ENCODE peak calls at places on chromosomes 11 and 22, in eight cellular contexts. M, K, F, C, G, T, D and N are unnamed samples.

GRCh38 chr11:74354036-74354435 is 42.6 kb upstream of the P4HA3 start:
- DNase-seq in M (peak), K (no peak), F (no peak), C (no peak), G (no peak), T (no peak), D (no peak), N (no peak)

GRCh38 chr22:46747646-46748045 is 9.6 kb upstream of the CERK start:
- DNase-seq in M (no peak), K (no peak), F (no peak), C (no peak), G (no peak), T (no peak), D (no peak), N (no peak)

GRCh38 chr11:130872961-130873360 is 43.3 kb downstream of the SNX19 start:
- DNase-seq in M (no peak), K (peak), F (no peak), C (no peak), G (no peak), T (no peak), D (peak), N (no peak)

GRCh38 chr11:69309800-69310280 is 15.9 kb downstream of the MYEOV start:
- DNase-seq in M (peak), K (no peak), F (no peak), C (no peak), G (no peak), T (no peak), D (no peak), N (no peak)

GRCh38 chr11:10390375-10390774 is 64.7 kb upstream of the AMPD3 start:
- DNase-seq in M (no peak), K (peak), F (no peak), C (no peak), G (no peak), T (no peak), D (peak), N (no peak)

GRCh38 chr11:67071420-67072284 is 15.0 kb downstream of the RHOD start:
- DNase-seq in M (peak), K (peak), F (no peak), C (peak), G (peak), T (peak), D (peak), N (peak)

GRCh38 chr11:34194576-34195335 is 89.3 kb downstream of the NAT10 start:
- DNase-seq in M (peak), K (no peak), F (no peak), C (peak), G (no peak), T (no peak), D (no peak), N (no peak)

GRCh38 chr11:120778692-120779490 is 245.0 kb upstream of the TBCEL start:
- DNase-seq in M (no peak), K (no peak), F (no peak), C (no peak), G (no peak), T (no peak), D (no peak), N (no peak)

GRCh38 chr11:79265756-79266322 is 175.0 kb downstream of the TENM4 start:
- DNase-seq in M (no peak), K (no peak), F (no peak), C (no peak), G (no peak), T (no peak), D (no peak), N (peak)

DNA sequence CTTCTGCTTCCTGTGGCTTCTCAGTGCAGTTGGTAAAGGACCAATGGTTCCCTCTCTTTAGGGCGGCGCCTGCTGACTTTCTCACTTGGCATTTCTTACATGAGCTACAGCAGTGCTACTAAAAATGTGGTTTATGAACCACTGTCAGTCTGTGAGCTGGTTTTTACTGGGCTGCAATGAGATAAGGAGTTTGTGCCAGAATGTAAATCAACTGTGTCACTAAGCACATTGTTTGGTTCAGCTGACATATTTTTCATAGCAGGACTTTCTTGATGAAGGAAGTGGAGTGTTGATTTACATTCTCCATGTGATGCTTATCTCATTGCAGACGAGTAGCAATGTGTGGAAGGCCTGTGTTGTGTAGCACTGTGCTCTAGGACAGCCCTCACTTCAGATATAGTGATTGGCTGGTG is 463.3 kb downstream of the SOX6 start:
- DNase-seq in M (peak), K (no peak), F (no peak), C (no peak), G (no peak), T (no peak), D (peak), N (peak)
- TF ChIP-seq EZH2phosphoT487 in M (no peak), K (no peak), F (no peak), C (no peak), G (no peak), T (no peak), D (no peak), N (no peak)

GRCh38 chr11:2436013-2436520 is 8.2 kb downstream of the TRPM5 start:
- DNase-seq in M (no peak), K (no peak), F (no peak), C (no peak), G (no peak), T (no peak), D (no peak), N (no peak)
- TF ChIP-seq EZH2phosphoT487 in M (no peak), K (no peak), F (no peak), C (no peak), G (no peak), T (no peak), D (no peak), N (no peak)

DNA sequence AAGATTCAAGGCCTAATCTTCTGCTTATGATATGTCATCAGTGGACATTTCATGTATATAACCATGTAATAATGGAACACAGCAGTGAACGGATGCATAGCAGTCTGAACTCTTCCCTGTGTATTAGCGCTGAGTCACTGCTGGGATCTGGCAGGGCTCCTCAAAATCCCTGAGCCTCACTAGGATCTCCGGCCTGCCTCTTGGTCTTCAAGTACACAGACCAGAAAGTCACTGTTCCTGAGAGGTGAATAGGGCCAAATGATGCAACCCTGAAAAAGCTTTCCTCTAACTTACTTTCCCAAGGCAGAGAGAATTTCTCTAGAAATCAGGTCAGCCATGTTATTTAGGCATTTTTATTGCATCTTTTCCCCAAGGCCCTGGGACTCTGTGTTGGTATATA is 35.0 kb downstream of the POU2AF1 start:
- DNase-seq in M (no peak), K (peak), F (no peak), C (no peak), G (no peak), T (no peak), D (peak), N (peak)
- TF ChIP-seq EZH2phosphoT487 in M (no peak), K (no peak), F (no peak), C (no peak), G (no peak), T (no peak), D (no peak), N (no peak)

GRCh38 chr11:68254421-68254820 is 17.4 kb downstream of the C11orf24 start:
- DNase-seq in M (no peak), K (no peak), F (no peak), C (no peak), G (no peak), T (no peak), D (no peak), N (no peak)

GRCh38 chr11:68255526-68255925 is 16.2 kb downstream of the C11orf24 start:
- DNase-seq in M (no peak), K (no peak), F (no peak), C (no peak), G (no peak), T (no peak), D (no peak), N (no peak)

GRCh38 chr11:68253682-68254081 is 18.1 kb downstream of the C11orf24 start:
- DNase-seq in M (no peak), K (no peak), F (no peak), C (no peak), G (no peak), T (no peak), D (no peak), N (no peak)

GRCh38 chr11:68256331-68256741 is 15.4 kb downstream of the C11orf24 start:
- DNase-seq in M (no peak), K (peak), F (no peak), C (peak), G (no peak), T (no peak), D (no peak), N (no peak)

GRCh38 chr11:68251770-68252169 is 20.0 kb downstream of the C11orf24 start:
- DNase-seq in M (no peak), K (no peak), F (no peak), C (no peak), G (no peak), T (no peak), D (no peak), N (no peak)
- TF ChIP-seq EZH2phosphoT487 in M (no peak), K (no peak), F (no peak), C (no peak), G (no peak), T (no peak), D (no peak), N (no peak)

GRCh38 chr11:94838027-94838610 is 70.0 kb downstream of the AMOTL1 start:
- DNase-seq in M (no peak), K (no peak), F (no peak), C (no peak), G (no peak), T (no peak), D (peak), N (no peak)

GRCh38 chr11:94837317-94837716 is 69.2 kb downstream of the AMOTL1 start:
- DNase-seq in M (no peak), K (no peak), F (no peak), C (no peak), G (no peak), T (no peak), D (no peak), N (no peak)

GRCh38 chr11:94835571-94835970 is 67.4 kb downstream of the AMOTL1 start:
- DNase-seq in M (no peak), K (peak), F (no peak), C (no peak), G (no peak), T (no peak), D (peak), N (no peak)

GRCh38 chr11:94832604-94833238 is 64.6 kb downstream of the AMOTL1 start:
- DNase-seq in M (no peak), K (no peak), F (no peak), C (no peak), G (no peak), T (no peak), D (peak), N (peak)

GRCh38 chr11:94834931-94835330 is 66.8 kb downstream of the AMOTL1 start:
- DNase-seq in M (no peak), K (no peak), F (no peak), C (no peak), G (no peak), T (no peak), D (no peak), N (no peak)
- TF ChIP-seq EZH2phosphoT487 in M (no peak), K (no peak), F (no peak), C (no peak), G (no peak), T (no peak), D (no peak), N (no peak)

DNA sequence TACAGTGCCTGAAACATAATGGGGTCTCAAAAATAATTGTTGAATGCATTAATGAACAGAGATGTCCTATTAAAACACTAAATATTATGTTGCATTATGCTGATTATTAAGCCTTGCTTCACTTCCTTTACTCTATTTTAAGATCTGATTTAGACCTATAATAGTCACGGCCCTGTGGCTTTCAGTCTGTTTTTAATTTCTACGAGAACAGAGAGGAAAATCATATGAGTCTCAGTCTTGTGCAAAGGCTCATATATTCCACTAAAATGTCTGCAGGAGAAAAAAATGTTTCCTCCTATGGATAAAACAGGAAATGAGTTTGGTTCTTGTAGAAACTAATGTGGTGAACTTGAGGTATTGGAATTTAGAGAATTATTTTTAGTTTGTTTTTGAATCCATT is 139.3 kb upstream of the DDI1 start:
- DNase-seq in M (no peak), K (peak), F (no peak), C (no peak), G (peak), T (no peak), D (no peak), N (no peak)
- TF ChIP-seq EZH2phosphoT487 in M (no peak), K (no peak), F (no peak), C (no peak), G (no peak), T (no peak), D (no peak), N (no peak)

GRCh38 chr22:26893034-26893710 is 235.8 kb downstream of the MIAT start:
- DNase-seq in M (no peak), K (peak), F (no peak), C (peak), G (no peak), T (no peak), D (no peak), N (no peak)

GRCh38 chr22:26893711-26894110 is 236.3 kb downstream of the MIAT start:
- DNase-seq in M (no peak), K (no peak), F (no peak), C (no peak), G (no peak), T (no peak), D (no peak), N (no peak)

GRCh38 chr22:26894362-26894761 is 237.0 kb downstream of the MIAT start:
- DNase-seq in M (no peak), K (peak), F (no peak), C (no peak), G (no peak), T (no peak), D (no peak), N (no peak)

GRCh38 chr22:26892401-26893033 is 235.1 kb downstream of the MIAT start:
- DNase-seq in M (no peak), K (peak), F (no peak), C (no peak), G (no peak), T (no peak), D (no peak), N (peak)

DNA sequence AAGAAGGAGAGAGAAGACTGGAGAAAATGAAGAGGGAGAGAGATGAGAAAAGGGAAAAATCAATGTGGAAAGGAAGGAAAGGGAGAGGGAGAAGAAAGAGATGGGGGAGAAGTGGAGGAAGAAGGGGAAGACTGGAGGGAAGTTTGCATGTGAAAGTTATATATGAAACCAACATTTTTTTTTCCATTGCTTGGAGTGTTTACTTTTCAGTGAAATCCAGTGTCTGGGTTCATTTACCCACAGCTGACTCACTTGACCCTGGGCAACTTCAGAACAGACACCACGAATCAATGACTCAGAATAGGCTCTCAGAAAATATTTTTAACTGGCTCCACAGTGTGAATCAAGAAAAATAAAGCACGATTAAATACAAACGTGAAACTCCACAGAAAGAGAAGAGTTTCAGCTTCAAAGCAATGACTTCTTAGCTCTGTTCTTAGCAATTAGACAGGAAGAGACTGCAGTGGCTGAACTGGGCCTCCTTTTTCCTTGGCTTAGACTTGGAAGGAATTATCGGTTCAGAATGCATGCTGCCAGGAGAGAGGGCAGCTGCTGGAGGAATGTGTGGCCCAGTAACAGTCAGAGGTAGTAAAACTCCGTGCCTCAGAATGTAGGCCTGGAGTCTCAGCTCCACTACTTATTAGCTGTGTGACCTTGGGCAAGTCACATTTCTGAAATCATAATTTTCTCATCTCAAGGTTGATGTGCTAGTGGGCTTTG is 237.5 kb downstream of the MIAT start:
- DNase-seq in M (no peak), K (peak), F (peak), C (no peak), G (no peak), T (no peak), D (peak), N (peak)
- TF ChIP-seq EZH2phosphoT487 in M (no peak), K (no peak), F (no peak), C (no peak), G (no peak), T (no peak), D (no peak), N (no peak)

DNA sequence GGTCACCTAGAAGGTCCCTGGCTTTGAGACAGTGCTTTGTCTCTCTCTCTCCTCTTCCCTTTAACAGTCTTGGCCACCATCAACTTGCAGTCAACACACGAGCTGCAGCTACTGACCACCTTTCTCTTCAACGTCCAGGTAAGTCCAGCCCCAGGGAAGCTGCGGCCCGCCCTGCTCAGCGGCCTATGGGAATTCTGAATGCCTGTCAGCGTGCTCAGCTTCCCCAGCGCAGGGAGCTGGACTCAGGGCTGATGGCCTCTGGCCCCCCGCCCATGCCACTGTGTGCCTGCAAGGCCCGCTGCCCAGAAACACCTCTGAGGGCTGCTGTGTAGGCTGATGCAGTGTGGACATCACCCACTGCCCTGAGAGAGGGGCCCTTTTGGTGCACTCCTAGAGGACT is 32.5 kb downstream of the GLB1L2 start:
- DNase-seq in M (no peak), K (no peak), F (no peak), C (no peak), G (no peak), T (no peak), D (no peak), N (no peak)
- TF ChIP-seq EZH2phosphoT487 in M (no peak), K (no peak), F (no peak), C (no peak), G (no peak), T (no peak), D (no peak), N (no peak)